ENCODE peak calls at places on chromosomes 5 and 9, in four cellular contexts. C, P, N and Z are unnamed samples.

GRCh38 chr9:124595743-124596142 is 88.5 kb upstream of the NR5A1 start:
- DNase-seq in C (no peak), P (no peak), N (no peak), Z (no peak)

GRCh38 chr5:122921826-122922225 is 76.4 kb downstream of the SNX24 start:
- DNase-seq in P (no peak), N (no peak), C (no peak), Z (no peak)

GRCh38 chr9:108434502-108434901 is 421.3 kb downstream of the ACTL7B start:
- DNase-seq in C (no peak), N (no peak), P (no peak), Z (no peak)

GRCh38 chr9:76691761-76692313 is 72.4 kb upstream of the PCA3 start:
- DNase-seq in C (no peak), N (no peak), P (no peak), Z (no peak)

GRCh38 chr5:72224946-72225427 is 95.1 kb downstream of the MRPS27 start:
- DNase-seq in P (no peak), C (no peak), N (no peak), Z (no peak)

GRCh38 chr9:136438548-136438908 is 1.1 kb downstream of the INPP5E start:
- DNase-seq in N (no peak), P (no peak), C (peak; percentile 18), Z (peak; percentile 11)

GRCh38 chr5:176812269-176813259 is 2.2 kb downstream of the UNC5A start:
- DNase-seq in C (no peak), N (no peak), P (no peak), Z (no peak)

GRCh38 chr9:128633601-128634000 is 23.0 kb downstream of the DYNC2I2 start:
- DNase-seq in P (no peak), N (no peak), C (no peak), Z (no peak)

GRCh38 chr5:101678494-101679193 is 617.4 kb downstream of the SLCO4C1 start:
- DNase-seq in N (no peak), C (no peak), P (peak; percentile 34), Z (peak; percentile 29)

GRCh38 chr9:16369427-16369826 is 501.0 kb downstream of the BNC2 start:
- DNase-seq in C (no peak), P (no peak), N (no peak), Z (no peak)

GRCh38 chr5:29238115-29238514 is 1955.4 kb upstream of the CDH6 start:
- DNase-seq in P (no peak), N (no peak), C (no peak), Z (no peak)

GRCh38 chr9:91164724-91165520 is 196.8 kb downstream of the AUH start:
- DNase-seq in N (peak; percentile 37), P (peak; percentile 70), C (no peak), Z (peak; percentile 90)

GRCh38 chr9:9112001-9112725 is 1312.6 kb upstream of the DMAC1 start:
- DNase-seq in C (no peak), N (no peak), P (no peak), Z (no peak)

GRCh38 chr9:35396560-35397215 is 93.2 kb upstream of the RUSC2 start:
- DNase-seq in P (no peak), N (no peak), C (no peak), Z (no peak)

GRCh38 chr5:125295405-125295872 is 549.0 kb upstream of the ZNF608 start:
- DNase-seq in C (no peak), N (no peak), P (no peak), Z (peak; percentile 46)

GRCh38 chr9:126421567-126422428 is 95.2 kb downstream of the MVB12B start:
- DNase-seq in C (no peak), N (no peak), P (no peak), Z (no peak)

GRCh38 chr5:132411382-132411925 is 41.9 kb downstream of the SLC22A5 start:
- DNase-seq in C (no peak), P (no peak), N (no peak), Z (no peak)

GRCh38 chr5:16616536-16617271 is at the start of gene RETREG1:
- DNase-seq in P (peak; percentile 74), C (peak; percentile 84), N (peak; percentile 87), Z (peak; percentile 7)

GRCh38 chr5:139690385-139691274 is 42.5 kb downstream of the CXXC5 start:
- DNase-seq in C (no peak), N (no peak), P (no peak), Z (no peak)

GRCh38 chr5:106423109-106423897 is 1247.4 kb downstream of the EFNA5 start:
- DNase-seq in P (no peak), C (no peak), N (no peak), Z (no peak)

GRCh38 chr5:32454821-32455220 is 10.3 kb upstream of the ZFR start:
- DNase-seq in C (no peak), N (no peak), P (no peak), Z (no peak)

GRCh38 chr9:3332802-3333201 is 193.0 kb downstream of the RFX3 start:
- DNase-seq in N (no peak), P (no peak), C (no peak), Z (no peak)

GRCh38 chr9:96553070-96553469 is 66.6 kb downstream of the CDC14B start:
- DNase-seq in P (no peak), C (no peak), N (no peak), Z (peak; percentile 45)

GRCh38 chr9:6833518-6834192 is 75.9 kb downstream of the KDM4C start:
- DNase-seq in P (no peak), C (no peak), N (no peak), Z (peak; percentile 68)

GRCh38 chr9:136644593-136645342 is 17.9 kb upstream of the EGFL7 start:
- DNase-seq in P (peak; percentile 77), N (peak; percentile 47), C (peak; percentile 67), Z (no peak)

GRCh38 chr5:172887735-172888134 is 53.7 kb downstream of the ERGIC1 start:
- DNase-seq in N (no peak), C (no peak), P (no peak), Z (no peak)

GRCh38 chr5:149581192-149581861 is at the start of gene ARHGEF37:
- DNase-seq in N (peak; percentile 40), C (peak; percentile 21), P (peak; percentile 51), Z (no peak)

GRCh38 chr5:150058480-150059126 is 27.8 kb downstream of the CSF1R start:
- DNase-seq in C (no peak), P (no peak), N (no peak), Z (peak; percentile 68)

GRCh38 chr9:90836396-90837080 is 34.9 kb downstream of the SYK start:
- DNase-seq in C (no peak), N (no peak), P (no peak), Z (no peak)